ENCODE peak calls at places on chromosome 13, in seven cellular contexts. V, W, L, J, K, U and R are unnamed samples.

GRCh38 chr13:50244355-50244912 is 229.2 kb downstream of the KCNRG start:
- DNase-seq in U (peak), J (no peak), W (no peak), V (no peak), K (no peak), L (no peak), R (no peak)

GRCh38 chr13:48892311-48892710 is 83.4 kb upstream of the FNDC3A start:
- DNase-seq in J (no peak), K (peak), W (no peak), L (no peak), U (peak), V (no peak), R (no peak)

GRCh38 chr13:46553521-46553885 is 533 bp downstream of the LRCH1 start:
- DNase-seq in U (no peak), V (no peak), J (no peak), L (no peak), K (no peak), W (peak), R (no peak)

GRCh38 chr13:98541211-98541610 is 35.7 kb downstream of the STK24 start:
- DNase-seq in L (no peak), U (no peak), J (no peak), K (no peak), W (no peak), V (no peak), R (no peak)

GRCh38 chr13:25084101-25084500 is 11.8 kb upstream of the PABPC3 start:
- DNase-seq in V (no peak), U (no peak), K (no peak), J (no peak), L (no peak), W (no peak), R (no peak)

GRCh38 chr13:43354147-43354945 is 331.0 kb downstream of the DNAJC15 start:
- DNase-seq in W (no peak), V (no peak), K (no peak), J (no peak), L (no peak), U (no peak), R (no peak)

GRCh38 chr13:20525601-20526544 is at the start of gene CRYL1:
- DNase-seq in L (peak), V (peak), K (peak), W (peak), U (peak), J (peak), R (peak)

GRCh38 chr13:113433391-113433916 is 19.8 kb downstream of the ADPRHL1 start:
- DNase-seq in W (no peak), U (no peak), J (no peak), K (no peak), L (no peak), V (no peak), R (no peak)

GRCh38 chr13:77853701-77854100 is 64.9 kb downstream of the EDNRB start:
- DNase-seq in W (no peak), L (no peak), J (peak), U (no peak), V (no peak), K (no peak), R (no peak)

GRCh38 chr13:102901056-102901455 is 55.2 kb downstream of the ERCC5 start:
- DNase-seq in L (no peak), U (no peak), K (no peak), J (no peak), W (no peak), V (no peak), R (no peak)

GRCh38 chr13:34733720-34734119 is 208.3 kb upstream of the NBEA start:
- DNase-seq in K (no peak), L (no peak), V (no peak), U (peak), W (no peak), J (no peak), R (no peak)

GRCh38 chr13:33388254-33388998 is 102.9 kb upstream of the STARD13 start:
- DNase-seq in K (no peak), V (no peak), J (no peak), W (no peak), U (no peak), L (no peak), R (no peak)

GRCh38 chr13:75481176-75482069 is 546 bp downstream of the TBC1D4 start:
- DNase-seq in L (no peak), U (no peak), K (peak), W (peak), J (peak), V (peak), R (peak)

GRCh38 chr13:109426690-109426990 is 359.7 kb downstream of the IRS2 start:
- DNase-seq in K (no peak), L (no peak), U (peak), W (no peak), V (no peak), J (no peak), R (no peak)